ENCODE peak calls at places on chromosomes 5 and 9, in ten cellular contexts. I is GM12865, F is lower lobe of right lung, U is upper lobe of left lung, B is AG10803, M is choroid plexus epithelial cell, X is foreskin fibroblast, C is right cardiac atrium, E is lower leg skin, T is A673. R is an unnamed sample.

GRCh38 chr5:33362915-33363314 is 77.8 kb upstream of the TARS1 start:
- DNase-seq in I (no peak), F (no peak), U (no peak), B (peak; percentile 36), M (peak; percentile 55), X (peak; percentile 61), C (peak; percentile 64), E (no peak), T (no peak), R (no peak)

GRCh38 chr5:60487885-60488425 is 212.0 kb downstream of the DEPDC1B start:
- DNase-seq in I (no peak), F (no peak), U (peak; percentile 23), B (peak; percentile 11), M (peak; percentile 23), X (peak; percentile 44), C (no peak), E (peak; percentile 53), T (no peak), R (no peak)

GRCh38 chr5:138170299-138170698 is 8.1 kb downstream of the BRD8 start:
- DNase-seq in I (no peak), F (no peak), U (no peak), B (no peak), M (no peak), X (no peak), C (no peak), E (no peak), T (no peak), R (no peak)

GRCh38 chr9:111603041-111603440 is 3.6 kb upstream of the PTGR1 start:
- DNase-seq in I (no peak), F (no peak), U (no peak), B (no peak), M (no peak), X (no peak), C (no peak), E (no peak), T (no peak), R (no peak)

GRCh38 chr5:138663561-138663960 is 88.4 kb upstream of the HSPA9 start:
- DNase-seq in I (no peak), F (no peak), U (no peak), B (no peak), M (no peak), X (no peak), C (no peak), E (no peak), T (no peak), R (peak; percentile 26)

GRCh38 chr5:73996181-73996770 is 370.3 kb downstream of the ARHGEF28 start:
- DNase-seq in I (no peak), F (no peak), U (no peak), B (no peak), M (no peak), X (no peak), C (no peak), E (no peak), T (no peak), R (no peak)

GRCh38 chr9:133934512-133935221 is 57.5 kb downstream of the VAV2 start:
- DNase-seq in I (no peak), F (no peak), U (no peak), B (no peak), M (no peak), X (no peak), C (peak; percentile 85), E (no peak), T (no peak), R (no peak)

GRCh38 chr5:52693279-52693678 is 94.4 kb upstream of the ITGA1 start:
- DNase-seq in I (peak; percentile 51), F (no peak), U (no peak), B (peak; percentile 54), M (peak; percentile 66), X (peak; percentile 50), C (peak; percentile 50), E (no peak), T (peak; percentile 32), R (no peak)

GRCh38 chr5:138636401-138636944 is 61.3 kb upstream of the HSPA9 start:
- DNase-seq in I (no peak), F (no peak), U (no peak), B (no peak), M (no peak), X (no peak), C (no peak), E (no peak), T (no peak), R (no peak)

GRCh38 chr9:6226696-6227095 is 11.1 kb downstream of the IL33 start:
- DNase-seq in I (peak; percentile 9), F (no peak), U (no peak), B (no peak), M (peak; percentile 86), X (peak; percentile 2), C (no peak), E (no peak), T (no peak), R (no peak)

GRCh38 chr9:111599092-111599947 is at the start of gene PTGR1:
- DNase-seq in I (peak; percentile 33), F (peak; percentile 90), U (peak; percentile 94), B (peak; percentile 86), M (peak; percentile 88), X (peak; percentile 96), C (peak; percentile 95), E (peak; percentile 81), T (peak; percentile 90), R (peak; percentile 93)

GRCh38 chr5:39161578-39161977 is 57.8 kb downstream of the FYB1 start:
- DNase-seq in I (no peak), F (no peak), U (no peak), B (no peak), M (no peak), X (no peak), C (no peak), E (no peak), T (no peak), R (no peak)

GRCh38 chr5:39167973-39168345 is 51.4 kb downstream of the FYB1 start:
- DNase-seq in I (no peak), F (no peak), U (no peak), B (no peak), M (no peak), X (no peak), C (no peak), E (no peak), T (no peak), R (no peak)

GRCh38 chr5:39164016-39164415 is 55.3 kb downstream of the FYB1 start:
- DNase-seq in I (no peak), F (no peak), U (no peak), B (no peak), M (no peak), X (no peak), C (no peak), E (no peak), T (peak; percentile 61), R (no peak)

GRCh38 chr5:39167141-39167972 is 52.0 kb downstream of the FYB1 start:
- DNase-seq in I (no peak), F (no peak), U (no peak), B (peak; percentile 33), M (peak; percentile 22), X (peak; percentile 51), C (no peak), E (no peak), T (no peak), R (no peak)

GRCh38 chr5:39164529-39165402 is 54.6 kb downstream of the FYB1 start:
- DNase-seq in I (no peak), F (no peak), U (no peak), B (no peak), M (peak; percentile 20), X (no peak), C (no peak), E (no peak), T (no peak), R (no peak)
- H3K4me3 ChIP-seq in I (no peak overlapping the region), F (no peak overlapping the region), U (no peak overlapping the region), B (no peak overlapping the region), M (no peak overlapping the region), X (no peak overlapping the region), C (no peak overlapping the region), E (no peak overlapping the region), T (no peak overlapping the region), R (no peak overlapping the region)

DNA sequence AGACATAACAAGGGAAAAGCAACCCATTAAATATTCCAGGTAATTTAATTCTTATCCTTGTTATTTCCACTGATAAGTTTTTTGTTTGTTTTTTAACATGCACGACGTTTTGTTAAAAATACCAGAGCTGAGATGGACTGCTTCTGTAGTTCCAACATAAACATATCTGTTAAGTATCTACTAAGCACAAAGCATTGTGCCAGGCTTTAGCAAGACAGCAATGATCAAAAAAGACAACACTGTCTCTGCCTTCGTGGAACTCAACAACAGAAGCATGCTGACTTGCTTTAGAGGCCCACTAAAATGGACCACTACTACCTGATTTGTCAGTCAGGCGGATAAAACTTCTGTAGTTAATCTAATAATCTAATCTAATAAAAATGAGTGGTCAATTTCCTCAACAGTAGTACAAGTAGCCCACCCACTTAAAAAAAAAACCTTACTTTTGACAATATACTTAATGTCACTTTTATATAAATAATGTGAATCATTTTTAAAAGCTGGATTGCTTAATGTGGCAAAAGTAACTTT is 3.1 kb downstream of the RAB14 start:
- DNase-seq in I (no peak), F (no peak), U (no peak), B (no peak), M (no peak), X (no peak), C (no peak), E (no peak), T (no peak), R (no peak)
- H3K4me3 ChIP-seq in I (peak overlapping the region; percentile 71), F (peak overlapping the region; percentile 91), U (no peak overlapping the region), B (peak overlapping the region; percentile 3), M (no peak overlapping the region), X (peak overlapping the region; percentile 9), C (peak overlapping the region; percentile 33), E (no peak overlapping the region), T (peak overlapping the region; percentile 92), R (peak overlapping the region; percentile 100)

GRCh38 chr5:149412783-149413476 is 33.8 kb upstream of the IL17B start:
- DNase-seq in I (no peak), F (no peak), U (no peak), B (peak; percentile 43), M (no peak), X (peak; percentile 46), C (peak; percentile 82), E (no peak), T (no peak), R (no peak)

GRCh38 chr5:149414405-149415244 is 35.5 kb upstream of the IL17B start:
- DNase-seq in I (no peak), F (no peak), U (no peak), B (peak; percentile 78), M (peak; percentile 78), X (peak; percentile 74), C (peak; percentile 82), E (no peak), T (no peak), R (no peak)

GRCh38 chr5:149411738-149412519 is 32.8 kb upstream of the IL17B start:
- DNase-seq in I (no peak), F (no peak), U (no peak), B (peak; percentile 18), M (no peak), X (no peak), C (no peak), E (no peak), T (no peak), R (no peak)

GRCh38 chr5:149415245-149415967 is 36.3 kb upstream of the IL17B start:
- DNase-seq in I (no peak), F (peak; percentile 22), U (no peak), B (no peak), M (no peak), X (peak; percentile 56), C (peak; percentile 33), E (no peak), T (no peak), R (no peak)

GRCh38 chr5:149413477-149414210 is 34.6 kb upstream of the IL17B start:
- DNase-seq in I (no peak), F (no peak), U (no peak), B (no peak), M (no peak), X (no peak), C (peak; percentile 46), E (no peak), T (no peak), R (no peak)
- H3K4me3 ChIP-seq in I (no peak overlapping the region), F (peak overlapping the region; percentile 54), U (no peak overlapping the region), B (peak overlapping the region; percentile 99), M (no peak overlapping the region), X (no peak overlapping the region), C (no peak overlapping the region), E (no peak overlapping the region), T (no peak overlapping the region), R (no peak overlapping the region)

GRCh38 chr9:118009585-118009984 is 305.4 kb downstream of the TLR4 start:
- DNase-seq in I (no peak), F (no peak), U (no peak), B (no peak), M (no peak), X (no peak), C (no peak), E (no peak), T (no peak), R (no peak)
- H3K4me3 ChIP-seq in I (no peak overlapping the region), F (no peak overlapping the region), U (no peak overlapping the region), B (no peak overlapping the region), M (no peak overlapping the region), X (no peak overlapping the region), C (no peak overlapping the region), E (no peak overlapping the region), T (no peak overlapping the region), R (no peak overlapping the region)